ENCODE peak calls at places on chromosomes 16 and 17, in nine cellular contexts. One of them, this sample, is unnamed.

GRCh38 chr16:7746971-7747370 is 414.3 kb downstream of the RBFOX1 start:
- DNase-seq in AG09319: no peak
- DNase-seq in cerebellar cortex: peak
- DNase-seq in stimulated activated CD4-positive, alpha-beta T cell treated with anti-CD3 and anti-CD28 coated beads, Interleukin-4, amount 100 ng/mL, for 48 hours: no peak
- DNase-seq in HEK293T: no peak
- DNase-seq in body of pancreas: no peak
- DNase-seq in EL: no peak
- DNase-seq in pulmonary artery endothelial cell: no peak
- DNase-seq in A172: no peak
- DNase-seq in this sample: no peak

GRCh38 chr16:17511340-17511739 is 40.6 kb upstream of the XYLT1 start:
- DNase-seq in AG09319: peak
- DNase-seq in cerebellar cortex: no peak
- DNase-seq in stimulated activated CD4-positive, alpha-beta T cell treated with anti-CD3 and anti-CD28 coated beads, Interleukin-4, amount 100 ng/mL, for 48 hours: no peak
- DNase-seq in HEK293T: no peak
- DNase-seq in body of pancreas: no peak
- DNase-seq in EL: peak
- DNase-seq in pulmonary artery endothelial cell: no peak
- DNase-seq in A172: no peak
- DNase-seq in this sample: peak

GRCh38 chr17:74213897-74214386 is 571 bp downstream of the TTYH2 start:
- DNase-seq in AG09319: no peak
- DNase-seq in cerebellar cortex: no peak
- DNase-seq in stimulated activated CD4-positive, alpha-beta T cell treated with anti-CD3 and anti-CD28 coated beads, Interleukin-4, amount 100 ng/mL, for 48 hours: no peak
- DNase-seq in HEK293T: no peak
- DNase-seq in body of pancreas: no peak
- DNase-seq in EL: no peak
- DNase-seq in pulmonary artery endothelial cell: no peak
- DNase-seq in A172: no peak
- DNase-seq in this sample: no peak

GRCh38 chr16:61887903-61888302 is 148.3 kb downstream of the CDH8 start:
- DNase-seq in AG09319: no peak
- DNase-seq in cerebellar cortex: no peak
- DNase-seq in stimulated activated CD4-positive, alpha-beta T cell treated with anti-CD3 and anti-CD28 coated beads, Interleukin-4, amount 100 ng/mL, for 48 hours: no peak
- DNase-seq in HEK293T: no peak
- DNase-seq in body of pancreas: no peak
- DNase-seq in EL: peak
- DNase-seq in pulmonary artery endothelial cell: no peak
- DNase-seq in A172: peak
- DNase-seq in this sample: peak

GRCh38 chr16:5895137-5895536 is 797.5 kb upstream of the EEF2KMT start:
- DNase-seq in AG09319: no peak
- DNase-seq in cerebellar cortex: no peak
- DNase-seq in stimulated activated CD4-positive, alpha-beta T cell treated with anti-CD3 and anti-CD28 coated beads, Interleukin-4, amount 100 ng/mL, for 48 hours: no peak
- DNase-seq in HEK293T: no peak
- DNase-seq in body of pancreas: no peak
- DNase-seq in EL: no peak
- DNase-seq in pulmonary artery endothelial cell: no peak
- DNase-seq in A172: no peak
- DNase-seq in this sample: no peak

GRCh38 chr16:85321856-85322271 is 209.6 kb upstream of the CIBAR2 start:
- DNase-seq in AG09319: peak
- DNase-seq in cerebellar cortex: peak
- DNase-seq in stimulated activated CD4-positive, alpha-beta T cell treated with anti-CD3 and anti-CD28 coated beads, Interleukin-4, amount 100 ng/mL, for 48 hours: no peak
- DNase-seq in HEK293T: no peak
- DNase-seq in body of pancreas: peak
- DNase-seq in EL: peak
- DNase-seq in pulmonary artery endothelial cell: no peak
- DNase-seq in A172: peak
- DNase-seq in this sample: peak

GRCh38 chr17:36629252-36629847 is 28.0 kb downstream of the MRM1 start:
- DNase-seq in AG09319: peak
- DNase-seq in cerebellar cortex: peak
- DNase-seq in stimulated activated CD4-positive, alpha-beta T cell treated with anti-CD3 and anti-CD28 coated beads, Interleukin-4, amount 100 ng/mL, for 48 hours: peak
- DNase-seq in HEK293T: peak
- DNase-seq in body of pancreas: peak
- DNase-seq in EL: peak
- DNase-seq in pulmonary artery endothelial cell: peak
- DNase-seq in A172: peak
- DNase-seq in this sample: peak

GRCh38 chr16:15649727-15650018 is 372 bp upstream of the NDE1 start:
- DNase-seq in AG09319: no peak
- DNase-seq in cerebellar cortex: no peak
- DNase-seq in stimulated activated CD4-positive, alpha-beta T cell treated with anti-CD3 and anti-CD28 coated beads, Interleukin-4, amount 100 ng/mL, for 48 hours: no peak
- DNase-seq in HEK293T: no peak
- DNase-seq in body of pancreas: no peak
- DNase-seq in EL: no peak
- DNase-seq in pulmonary artery endothelial cell: no peak
- DNase-seq in A172: no peak
- DNase-seq in this sample: no peak

GRCh38 chr17:74566132-74566753 is 1.1 kb downstream of the CD300H start:
- DNase-seq in AG09319: no peak
- DNase-seq in cerebellar cortex: peak
- DNase-seq in stimulated activated CD4-positive, alpha-beta T cell treated with anti-CD3 and anti-CD28 coated beads, Interleukin-4, amount 100 ng/mL, for 48 hours: peak
- DNase-seq in HEK293T: peak
- DNase-seq in body of pancreas: no peak
- DNase-seq in EL: peak
- DNase-seq in pulmonary artery endothelial cell: no peak
- DNase-seq in A172: peak
- DNase-seq in this sample: no peak

GRCh38 chr16:22721497-22722100 is 92.4 kb upstream of the HS3ST2 start:
- DNase-seq in AG09319: no peak
- DNase-seq in cerebellar cortex: no peak
- DNase-seq in stimulated activated CD4-positive, alpha-beta T cell treated with anti-CD3 and anti-CD28 coated beads, Interleukin-4, amount 100 ng/mL, for 48 hours: no peak
- DNase-seq in HEK293T: no peak
- DNase-seq in body of pancreas: no peak
- DNase-seq in EL: no peak
- DNase-seq in pulmonary artery endothelial cell: no peak
- DNase-seq in A172: no peak
- DNase-seq in this sample: no peak

GRCh38 chr17:59165933-59166342 is 10.4 kb downstream of the PRR11 start:
- DNase-seq in AG09319: peak
- DNase-seq in cerebellar cortex: peak
- DNase-seq in stimulated activated CD4-positive, alpha-beta T cell treated with anti-CD3 and anti-CD28 coated beads, Interleukin-4, amount 100 ng/mL, for 48 hours: peak
- DNase-seq in HEK293T: peak
- DNase-seq in body of pancreas: peak
- DNase-seq in EL: peak
- DNase-seq in pulmonary artery endothelial cell: no peak
- DNase-seq in A172: peak
- DNase-seq in this sample: no peak

GRCh38 chr17:58141505-58141904 is 6.7 kb upstream of the OR4D1 start:
- DNase-seq in AG09319: no peak
- DNase-seq in cerebellar cortex: no peak
- DNase-seq in stimulated activated CD4-positive, alpha-beta T cell treated with anti-CD3 and anti-CD28 coated beads, Interleukin-4, amount 100 ng/mL, for 48 hours: no peak
- DNase-seq in HEK293T: no peak
- DNase-seq in body of pancreas: no peak
- DNase-seq in EL: no peak
- DNase-seq in pulmonary artery endothelial cell: no peak
- DNase-seq in A172: no peak
- DNase-seq in this sample: no peak